ENCODE peak calls at places on chromosomes 6 and 20, in six cellular contexts. D is esophagus muscularis mucosa, Y is memory B cell, J is dermis microvascular lymphatic vessel endothelial cell, N is IMR-90, K is fibroblast of villous mesenchyme. F is an unnamed sample.

GRCh38 chr6:42938987-42939809 is 9.9 kb downstream of the CNPY3 start:
- DNase-seq in D (no peak), Y (no peak), J (no peak), N (no peak), K (no peak), F (no peak)

GRCh38 chr20:55974491-55975202 is 30.7 kb downstream of the CBLN4 start:
- DNase-seq in D (no peak), Y (no peak), J (no peak), N (no peak), K (no peak), F (no peak)

GRCh38 chr6:24836116-24836515 is 37.4 kb upstream of the ARMH2 start:
- DNase-seq in D (no peak), Y (no peak), J (no peak), N (no peak), K (no peak), F (no peak)

GRCh38 chr6:111759413-111759835 is 113.8 kb downstream of the FYN start:
- DNase-seq in D (no peak), Y (no peak), J (peak; percentile 23), N (peak; percentile 44), K (peak; percentile 20), F (no peak)

GRCh38 chr20:24465730-24466129 is 3.7 kb upstream of the SYNDIG1 start:
- DNase-seq in D (no peak), Y (no peak), J (no peak), N (no peak), K (no peak), F (no peak)

GRCh38 chr6:2857580-2858337 is 16.1 kb upstream of the SERPINB1 start:
- DNase-seq in D (peak; percentile 90), Y (no peak), J (peak; percentile 96), N (peak; percentile 64), K (peak; percentile 85), F (peak; percentile 60)

GRCh38 chr6:55250400-55250799 is 76.1 kb downstream of the HCRTR2 start:
- DNase-seq in D (no peak), Y (no peak), J (no peak), N (no peak), K (no peak), F (no peak)

GRCh38 chr6:158688860-158689259 is 39.0 kb downstream of the SYTL3 start:
- DNase-seq in D (no peak), Y (no peak), J (peak; percentile 49), N (peak; percentile 67), K (no peak), F (no peak)

GRCh38 chr6:112846711-112847110 is 499.6 kb downstream of the RFPL4B start:
- DNase-seq in D (no peak), Y (no peak), J (no peak), N (no peak), K (peak; percentile 88), F (peak; percentile 28)